ENCODE peak calls at places on chromosomes 7 and 10, in six cellular contexts. G, Q, C, W, M and T are unnamed samples.

GRCh38 chr10:100303724-100304319 is 17.3 kb upstream of the BLOC1S2 start:
- DNase-seq in G (peak; percentile 47), Q (no peak), C (peak; percentile 57), W (no peak), M (no peak), T (peak; percentile 42)

GRCh38 chr7:156160811-156161210 is 348.5 kb upstream of the SHH start:
- DNase-seq in G (no peak), Q (no peak), C (no peak), W (no peak), M (no peak), T (no peak)

GRCh38 chr7:149454006-149454405 is 6.9 kb downstream of the ZNF777 start:
- DNase-seq in G (no peak), Q (no peak), C (no peak), W (no peak), M (no peak), T (no peak)

GRCh38 chr7:64907641-64908326 is 4.7 kb downstream of the ZNF273 start:
- DNase-seq in G (no peak), Q (no peak), C (peak; percentile 27), W (no peak), M (no peak), T (no peak)

GRCh38 chr7:99930376-99930775 is 956 bp upstream of the GJC3 start:
- DNase-seq in G (no peak), Q (no peak), C (no peak), W (no peak), M (no peak), T (no peak)

GRCh38 chr10:26738354-26738753 is 40.9 kb downstream of the PDSS1 start:
- DNase-seq in G (no peak), Q (no peak), C (no peak), W (no peak), M (no peak), T (no peak)

GRCh38 chr7:102473271-102473991 is 5.3 kb downstream of the POLR2J start:
- DNase-seq in G (no peak), Q (no peak), C (no peak), W (no peak), M (no peak), T (no peak)

GRCh38 chr10:103727991-103728689 is 127.2 kb downstream of the SH3PXD2A start:
- DNase-seq in G (no peak), Q (no peak), C (no peak), W (no peak), M (no peak), T (no peak)

GRCh38 chr10:14048930-14049613 is 281.7 kb downstream of the FRMD4A start:
- DNase-seq in G (no peak), Q (no peak), C (peak; percentile 64), W (no peak), M (no peak), T (no peak)

GRCh38 chr7:28755255-28755654 is 202.9 kb downstream of the TRIL start:
- DNase-seq in G (peak; percentile 57), Q (no peak), C (no peak), W (no peak), M (no peak), T (peak; percentile 77)

GRCh38 chr7:106010866-106011265 is 47.8 kb downstream of the CDHR3 start:
- DNase-seq in G (peak; percentile 24), Q (no peak), C (peak; percentile 70), W (no peak), M (no peak), T (no peak)

GRCh38 chr7:121329460-121330052 is 756 bp downstream of the WNT16 start:
- DNase-seq in G (peak; percentile 33), Q (no peak), C (peak; percentile 37), W (no peak), M (no peak), T (no peak)

GRCh38 chr10:103733002-103733419 is 122.4 kb downstream of the SH3PXD2A start:
- DNase-seq in G (no peak), Q (no peak), C (no peak), W (no peak), M (no peak), T (no peak)

GRCh38 chr10:122117475-122117874 is 128.5 kb downstream of the TACC2 start:
- DNase-seq in G (no peak), Q (no peak), C (no peak), W (no peak), M (no peak), T (no peak)

GRCh38 chr7:610531-611280 is 91.1 kb upstream of the PDGFA start:
- DNase-seq in G (peak; percentile 53), Q (no peak), C (peak; percentile 83), W (peak; percentile 61), M (no peak), T (peak; percentile 19)

GRCh38 chr7:74412061-74412460 is 41.6 kb upstream of the GTF2IRD1 start:
- DNase-seq in G (no peak), Q (no peak), C (no peak), W (no peak), M (no peak), T (no peak)

GRCh38 chr7:98293265-98293664 is 11.8 kb downstream of the BRI3 start:
- DNase-seq in G (no peak), Q (no peak), C (no peak), W (no peak), M (no peak), T (no peak)

GRCh38 chr10:72259491-72260214 is 14.1 kb upstream of the DDIT4 start:
- DNase-seq in G (peak; percentile 74), Q (no peak), C (peak; percentile 86), W (peak; percentile 4), M (no peak), T (peak; percentile 88)